ENCODE peak calls at places on chromosomes 13 and 19, in six cellular contexts. One of them, this sample, is unnamed.

GRCh38 chr19:11322269-11323024 is 17.0 kb downstream of the RAB3D start:
- DNase-seq in AG10803: no peak
- DNase-seq in heart left ventricle: peak; percentile 15
- DNase-seq in RWPE2: no peak
- DNase-seq in colonic mucosa: no peak
- DNase-seq in aorta: no peak
- DNase-seq in this sample: no peak

GRCh38 chr13:29707876-29708543 is 112.5 kb upstream of the SLC7A1 start:
- DNase-seq in AG10803: peak; percentile 62
- DNase-seq in heart left ventricle: no peak
- DNase-seq in RWPE2: no peak
- DNase-seq in colonic mucosa: peak; percentile 35
- DNase-seq in aorta: no peak
- DNase-seq in this sample: peak; percentile 42

GRCh38 chr13:52600666-52601065 is 41.6 kb upstream of the HNRNPA1L2 start:
- DNase-seq in AG10803: no peak
- DNase-seq in heart left ventricle: no peak
- DNase-seq in RWPE2: no peak
- DNase-seq in colonic mucosa: no peak
- DNase-seq in aorta: no peak
- DNase-seq in this sample: no peak

GRCh38 chr13:98890186-98890585 is 87.7 kb downstream of the DOCK9 start:
- DNase-seq in AG10803: peak; percentile 86
- DNase-seq in heart left ventricle: peak; percentile 33
- DNase-seq in RWPE2: no peak
- DNase-seq in colonic mucosa: no peak
- DNase-seq in aorta: no peak
- DNase-seq in this sample: no peak

GRCh38 chr19:3621689-3622088 is 4.9 kb downstream of the CACTIN start:
- DNase-seq in AG10803: no peak
- DNase-seq in heart left ventricle: no peak
- DNase-seq in RWPE2: no peak
- DNase-seq in colonic mucosa: no peak
- DNase-seq in aorta: no peak
- DNase-seq in this sample: no peak

GRCh38 chr19:23392706-23393105 is 2.6 kb downstream of the ZNF91 start:
- DNase-seq in AG10803: no peak
- DNase-seq in heart left ventricle: no peak
- DNase-seq in RWPE2: no peak
- DNase-seq in colonic mucosa: no peak
- DNase-seq in aorta: no peak
- DNase-seq in this sample: no peak

GRCh38 chr13:34358811-34359513 is 541.0 kb downstream of the RFC3 start:
- DNase-seq in AG10803: peak; percentile 92
- DNase-seq in heart left ventricle: no peak
- DNase-seq in RWPE2: no peak
- DNase-seq in colonic mucosa: no peak
- DNase-seq in aorta: no peak
- DNase-seq in this sample: no peak

GRCh38 chr13:111114362-111115050 is 604 bp upstream of the ARHGEF7 start:
- DNase-seq in AG10803: peak; percentile 49
- DNase-seq in heart left ventricle: peak; percentile 61
- DNase-seq in RWPE2: no peak
- DNase-seq in colonic mucosa: no peak
- DNase-seq in aorta: peak; percentile 78
- DNase-seq in this sample: no peak

GRCh38 chr13:31639443-31640163 is 99.7 kb upstream of the RXFP2 start:
- DNase-seq in AG10803: peak; percentile 20
- DNase-seq in heart left ventricle: no peak
- DNase-seq in RWPE2: no peak
- DNase-seq in colonic mucosa: no peak
- DNase-seq in aorta: no peak
- DNase-seq in this sample: no peak

GRCh38 chr13:78875792-78876580 is 217.0 kb upstream of the OBI1 start:
- DNase-seq in AG10803: no peak
- DNase-seq in heart left ventricle: no peak
- DNase-seq in RWPE2: no peak
- DNase-seq in colonic mucosa: no peak
- DNase-seq in aorta: peak; percentile 35
- DNase-seq in this sample: peak; percentile 60

GRCh38 chr19:5360003-5360820 is 19.6 kb upstream of the PTPRS start:
- DNase-seq in AG10803: peak; percentile 31
- DNase-seq in heart left ventricle: no peak
- DNase-seq in RWPE2: no peak
- DNase-seq in colonic mucosa: no peak
- DNase-seq in aorta: no peak
- DNase-seq in this sample: no peak

GRCh38 chr19:3656073-3656746 is 29.6 kb upstream of the CACTIN start:
- DNase-seq in AG10803: peak; percentile 66
- DNase-seq in heart left ventricle: no peak
- DNase-seq in RWPE2: no peak
- DNase-seq in colonic mucosa: no peak
- DNase-seq in aorta: no peak
- DNase-seq in this sample: no peak

GRCh38 chr19:1312732-1313694 is 27.3 kb downstream of the EFNA2 start:
- DNase-seq in AG10803: peak; percentile 42
- DNase-seq in heart left ventricle: no peak
- DNase-seq in RWPE2: peak; percentile 75
- DNase-seq in colonic mucosa: peak; percentile 61
- DNase-seq in aorta: no peak
- DNase-seq in this sample: no peak

GRCh38 chr19:43651758-43652545 is 12.3 kb upstream of the CADM4 start:
- DNase-seq in AG10803: peak; percentile 58
- DNase-seq in heart left ventricle: peak; percentile 46
- DNase-seq in RWPE2: no peak
- DNase-seq in colonic mucosa: peak; percentile 61
- DNase-seq in aorta: no peak
- DNase-seq in this sample: peak; percentile 59
- H3K4me3 ChIP-seq in AG10803: no peak overlapping the region
- H3K4me3 ChIP-seq in heart left ventricle: peak overlapping the region; percentile 25
- H3K4me3 ChIP-seq in RWPE2: no peak overlapping the region
- H3K4me3 ChIP-seq in colonic mucosa: no peak overlapping the region
- H3K4me3 ChIP-seq in aorta: no peak overlapping the region
- H3K4me3 ChIP-seq in this sample: peak overlapping the region; percentile 52

DNA sequence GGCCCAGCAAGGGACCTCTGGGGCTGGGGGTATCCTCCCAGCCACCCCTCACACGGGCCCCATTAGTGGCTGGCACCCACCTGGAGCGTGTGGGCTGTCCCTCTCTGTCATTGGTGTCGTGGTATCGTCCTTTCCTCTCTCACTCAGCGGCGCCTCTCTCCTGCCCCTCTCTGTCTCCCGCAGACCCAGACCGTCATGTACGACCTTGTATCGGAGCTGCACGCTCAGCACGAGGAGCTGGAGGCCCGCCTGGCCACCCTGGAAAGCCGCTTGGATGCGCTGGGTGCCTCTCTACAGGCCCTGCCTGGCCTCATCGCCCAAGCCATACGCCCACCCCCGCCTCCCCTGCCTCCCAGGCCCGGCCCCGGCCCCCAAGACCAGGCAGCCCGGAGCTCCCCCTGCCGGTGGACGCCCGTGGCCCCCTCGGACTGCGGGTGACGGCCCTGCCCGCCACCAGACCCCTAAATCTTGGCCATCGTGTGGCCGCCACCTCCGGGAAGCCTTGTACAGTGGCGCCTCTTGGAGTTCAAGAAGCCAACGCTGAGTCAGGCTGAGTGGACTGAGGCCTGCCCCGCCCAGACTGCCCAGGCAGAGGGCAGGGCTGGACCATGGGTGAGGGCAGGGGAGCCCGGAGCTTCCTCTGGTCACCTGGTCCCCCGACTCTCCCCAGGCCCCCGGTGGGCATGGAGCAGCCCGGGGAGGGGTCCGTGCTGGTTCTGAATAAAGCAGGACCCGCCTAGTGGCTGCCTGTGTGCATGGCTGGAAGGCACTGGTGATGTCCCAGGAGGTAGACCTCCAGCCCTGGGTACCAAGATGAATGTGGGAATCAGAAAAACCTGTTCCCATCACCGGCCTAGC is 9.8 kb upstream of the ARRDC2 start:
- DNase-seq in AG10803: no peak
- DNase-seq in heart left ventricle: no peak
- DNase-seq in RWPE2: no peak
- DNase-seq in colonic mucosa: no peak
- DNase-seq in aorta: peak; percentile 62
- DNase-seq in this sample: no peak
- H3K4me3 ChIP-seq in AG10803: no peak overlapping the region
- H3K4me3 ChIP-seq in heart left ventricle: no peak overlapping the region
- H3K4me3 ChIP-seq in RWPE2: no peak overlapping the region
- H3K4me3 ChIP-seq in colonic mucosa: no peak overlapping the region
- H3K4me3 ChIP-seq in aorta: no peak overlapping the region
- H3K4me3 ChIP-seq in this sample: no peak overlapping the region

GRCh38 chr13:46111151-46111550 is 6.3 kb upstream of the CPB2 start:
- DNase-seq in AG10803: no peak
- DNase-seq in heart left ventricle: no peak
- DNase-seq in RWPE2: no peak
- DNase-seq in colonic mucosa: no peak
- DNase-seq in aorta: no peak
- DNase-seq in this sample: no peak
- H3K4me3 ChIP-seq in AG10803: no peak overlapping the region
- H3K4me3 ChIP-seq in heart left ventricle: no peak overlapping the region
- H3K4me3 ChIP-seq in RWPE2: no peak overlapping the region
- H3K4me3 ChIP-seq in colonic mucosa: no peak overlapping the region
- H3K4me3 ChIP-seq in aorta: no peak overlapping the region
- H3K4me3 ChIP-seq in this sample: no peak overlapping the region

GRCh38 chr19:35533201-35533821 is at the start of gene GAPDHS:
- DNase-seq in AG10803: no peak
- DNase-seq in heart left ventricle: no peak
- DNase-seq in RWPE2: no peak
- DNase-seq in colonic mucosa: no peak
- DNase-seq in aorta: no peak
- DNase-seq in this sample: no peak
- H3K4me3 ChIP-seq in AG10803: no peak within 1 kb of the TSS
- H3K4me3 ChIP-seq in heart left ventricle: no peak within 1 kb of the TSS
- H3K4me3 ChIP-seq in RWPE2: no peak within 1 kb of the TSS
- H3K4me3 ChIP-seq in colonic mucosa: no peak within 1 kb of the TSS
- H3K4me3 ChIP-seq in aorta: no peak within 1 kb of the TSS
- H3K4me3 ChIP-seq in this sample: no peak within 1 kb of the TSS

GRCh38 chr13:42057918-42058530 is 9.6 kb downstream of the DGKH start:
- DNase-seq in AG10803: no peak
- DNase-seq in heart left ventricle: no peak
- DNase-seq in RWPE2: no peak
- DNase-seq in colonic mucosa: no peak
- DNase-seq in aorta: no peak
- DNase-seq in this sample: no peak

GRCh38 chr13:42054798-42055499 is 6.5 kb downstream of the DGKH start:
- DNase-seq in AG10803: no peak
- DNase-seq in heart left ventricle: no peak
- DNase-seq in RWPE2: no peak
- DNase-seq in colonic mucosa: no peak
- DNase-seq in aorta: no peak
- DNase-seq in this sample: no peak

GRCh38 chr13:42055500-42056085 is 7.1 kb downstream of the DGKH start:
- DNase-seq in AG10803: no peak
- DNase-seq in heart left ventricle: no peak
- DNase-seq in RWPE2: no peak
- DNase-seq in colonic mucosa: no peak
- DNase-seq in aorta: no peak
- DNase-seq in this sample: no peak

GRCh38 chr13:42056146-42056545 is 7.7 kb downstream of the DGKH start:
- DNase-seq in AG10803: no peak
- DNase-seq in heart left ventricle: no peak
- DNase-seq in RWPE2: no peak
- DNase-seq in colonic mucosa: no peak
- DNase-seq in aorta: no peak
- DNase-seq in this sample: no peak

DNA sequence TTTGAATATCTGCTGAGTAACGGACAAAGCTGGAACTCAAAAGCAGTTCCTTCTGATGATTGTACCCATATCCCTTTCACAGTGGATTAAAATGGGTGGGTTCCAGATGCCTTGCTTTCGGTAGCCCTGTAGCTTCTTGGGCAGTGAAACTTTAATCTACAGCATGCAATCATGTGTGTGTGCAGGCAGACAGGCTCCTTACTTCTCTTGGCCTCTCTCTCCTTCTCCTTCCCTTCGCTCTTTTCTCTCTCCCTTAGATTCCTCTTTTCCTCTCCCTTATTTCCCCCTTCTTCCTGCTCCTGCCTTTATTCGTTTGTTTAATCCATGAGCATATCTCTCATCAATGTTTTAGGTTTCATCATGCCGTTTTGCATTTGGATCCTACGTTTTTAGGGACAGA is 8.1 kb downstream of the DGKH start:
- DNase-seq in AG10803: no peak
- DNase-seq in heart left ventricle: no peak
- DNase-seq in RWPE2: no peak
- DNase-seq in colonic mucosa: no peak
- DNase-seq in aorta: no peak
- DNase-seq in this sample: no peak
- H3K4me3 ChIP-seq in AG10803: no peak overlapping the region
- H3K4me3 ChIP-seq in heart left ventricle: no peak overlapping the region
- H3K4me3 ChIP-seq in RWPE2: no peak overlapping the region
- H3K4me3 ChIP-seq in colonic mucosa: no peak overlapping the region
- H3K4me3 ChIP-seq in aorta: no peak overlapping the region
- H3K4me3 ChIP-seq in this sample: no peak overlapping the region

GRCh38 chr13:66074018-66074615 is 1156.0 kb downstream of the PCDH9 start:
- DNase-seq in AG10803: no peak
- DNase-seq in heart left ventricle: no peak
- DNase-seq in RWPE2: no peak
- DNase-seq in colonic mucosa: no peak
- DNase-seq in aorta: no peak
- DNase-seq in this sample: no peak
- H3K4me3 ChIP-seq in AG10803: no peak overlapping the region
- H3K4me3 ChIP-seq in heart left ventricle: no peak overlapping the region
- H3K4me3 ChIP-seq in RWPE2: no peak overlapping the region
- H3K4me3 ChIP-seq in colonic mucosa: no peak overlapping the region
- H3K4me3 ChIP-seq in aorta: no peak overlapping the region
- H3K4me3 ChIP-seq in this sample: no peak overlapping the region

GRCh38 chr19:21707065-21707464 is 60.3 kb downstream of the ZNF100 start:
- DNase-seq in AG10803: no peak
- DNase-seq in heart left ventricle: no peak
- DNase-seq in RWPE2: no peak
- DNase-seq in colonic mucosa: no peak
- DNase-seq in aorta: no peak
- DNase-seq in this sample: no peak

GRCh38 chr19:21705393-21705792 is 62.0 kb downstream of the ZNF100 start:
- DNase-seq in AG10803: no peak
- DNase-seq in heart left ventricle: no peak
- DNase-seq in RWPE2: no peak
- DNase-seq in colonic mucosa: no peak
- DNase-seq in aorta: no peak
- DNase-seq in this sample: no peak

GRCh38 chr19:21709464-21709863 is 57.9 kb downstream of the ZNF100 start:
- DNase-seq in AG10803: no peak
- DNase-seq in heart left ventricle: no peak
- DNase-seq in RWPE2: no peak
- DNase-seq in colonic mucosa: no peak
- DNase-seq in aorta: no peak
- DNase-seq in this sample: peak; percentile 47

GRCh38 chr19:21699197-21699596 is 68.2 kb downstream of the ZNF100 start:
- DNase-seq in AG10803: no peak
- DNase-seq in heart left ventricle: no peak
- DNase-seq in RWPE2: no peak
- DNase-seq in colonic mucosa: no peak
- DNase-seq in aorta: no peak
- DNase-seq in this sample: no peak

DNA sequence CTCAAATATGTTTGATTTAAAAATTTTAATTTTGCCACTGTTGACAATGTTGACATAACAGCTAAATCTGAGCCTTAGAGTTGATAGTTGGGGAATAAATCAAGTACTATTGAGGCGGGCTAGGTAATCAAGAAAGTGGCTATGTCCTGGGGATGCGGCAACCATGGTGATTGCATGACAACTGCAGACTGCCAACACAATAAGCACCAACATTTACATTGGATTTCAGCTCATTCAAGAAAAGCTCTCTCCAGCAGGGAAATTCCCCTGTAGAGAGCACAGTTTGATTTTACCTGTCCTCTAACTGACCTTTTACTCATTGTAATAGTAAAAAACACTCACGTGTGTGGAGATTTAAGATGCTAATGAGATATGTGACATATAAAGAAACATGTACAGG is 63.1 kb downstream of the ZNF100 start:
- DNase-seq in AG10803: no peak
- DNase-seq in heart left ventricle: no peak
- DNase-seq in RWPE2: no peak
- DNase-seq in colonic mucosa: no peak
- DNase-seq in aorta: no peak
- DNase-seq in this sample: no peak
- H3K4me3 ChIP-seq in AG10803: no peak overlapping the region
- H3K4me3 ChIP-seq in heart left ventricle: no peak overlapping the region
- H3K4me3 ChIP-seq in RWPE2: no peak overlapping the region
- H3K4me3 ChIP-seq in colonic mucosa: no peak overlapping the region
- H3K4me3 ChIP-seq in aorta: no peak overlapping the region
- H3K4me3 ChIP-seq in this sample: no peak overlapping the region

This sample was measured in pancreas.